ENCODE peak calls at places on chromosomes 2 and 18, in five cellular contexts. One of them, this sample, is unnamed.

GRCh38 chr2:230757476-230757875 is 44.8 kb downstream of the CAB39 start:
- DNase-seq in choroid plexus epithelial cell: peak; percentile 82
- DNase-seq in activated naive CD4-positive, alpha-beta T cell treated with anti-CD3 and anti-CD28 coated beads, Interleukin-2, amount 10 ng/mL, durations not matched to agents 7 days and 5 days: no peak
- DNase-seq in CD8-positive, alpha-beta T cell: no peak
- DNase-seq in NCI-H69: no peak
- DNase-seq in this sample: no peak

GRCh38 chr2:166088634-166089033 is 39.2 kb downstream of the SCN1A start:
- DNase-seq in choroid plexus epithelial cell: peak; percentile 97
- DNase-seq in activated naive CD4-positive, alpha-beta T cell treated with anti-CD3 and anti-CD28 coated beads, Interleukin-2, amount 10 ng/mL, durations not matched to agents 7 days and 5 days: no peak
- DNase-seq in CD8-positive, alpha-beta T cell: no peak
- DNase-seq in NCI-H69: no peak
- DNase-seq in this sample: no peak

GRCh38 chr18:44601447-44601846 is 79.2 kb upstream of the SETBP1 start:
- DNase-seq in choroid plexus epithelial cell: peak; percentile 72
- DNase-seq in activated naive CD4-positive, alpha-beta T cell treated with anti-CD3 and anti-CD28 coated beads, Interleukin-2, amount 10 ng/mL, durations not matched to agents 7 days and 5 days: no peak
- DNase-seq in CD8-positive, alpha-beta T cell: no peak
- DNase-seq in NCI-H69: peak; percentile 70
- DNase-seq in this sample: no peak

GRCh38 chr2:60819155-60819862 is 62.1 kb upstream of the REL start:
- DNase-seq in choroid plexus epithelial cell: no peak
- DNase-seq in activated naive CD4-positive, alpha-beta T cell treated with anti-CD3 and anti-CD28 coated beads, Interleukin-2, amount 10 ng/mL, durations not matched to agents 7 days and 5 days: peak; percentile 93
- DNase-seq in CD8-positive, alpha-beta T cell: peak; percentile 88
- DNase-seq in NCI-H69: no peak
- DNase-seq in this sample: no peak

GRCh38 chr2:222747526-222748160 is 76.2 kb downstream of the MOGAT1 start:
- DNase-seq in choroid plexus epithelial cell: no peak
- DNase-seq in activated naive CD4-positive, alpha-beta T cell treated with anti-CD3 and anti-CD28 coated beads, Interleukin-2, amount 10 ng/mL, durations not matched to agents 7 days and 5 days: no peak
- DNase-seq in CD8-positive, alpha-beta T cell: no peak
- DNase-seq in NCI-H69: no peak
- DNase-seq in this sample: no peak

GRCh38 chr18:77207540-77207939 is 42.1 kb upstream of the GALR1 start:
- DNase-seq in choroid plexus epithelial cell: peak; percentile 93
- DNase-seq in activated naive CD4-positive, alpha-beta T cell treated with anti-CD3 and anti-CD28 coated beads, Interleukin-2, amount 10 ng/mL, durations not matched to agents 7 days and 5 days: peak; percentile 54
- DNase-seq in CD8-positive, alpha-beta T cell: peak; percentile 69
- DNase-seq in NCI-H69: peak; percentile 66
- DNase-seq in this sample: no peak

GRCh38 chr2:107747964-107748583 is 78.6 kb upstream of the RGPD4 start:
- DNase-seq in choroid plexus epithelial cell: no peak
- DNase-seq in activated naive CD4-positive, alpha-beta T cell treated with anti-CD3 and anti-CD28 coated beads, Interleukin-2, amount 10 ng/mL, durations not matched to agents 7 days and 5 days: no peak
- DNase-seq in CD8-positive, alpha-beta T cell: no peak
- DNase-seq in NCI-H69: no peak
- DNase-seq in this sample: no peak

GRCh38 chr18:76657911-76658475 is 163.0 kb upstream of the ZNF516 start:
- DNase-seq in choroid plexus epithelial cell: no peak
- DNase-seq in activated naive CD4-positive, alpha-beta T cell treated with anti-CD3 and anti-CD28 coated beads, Interleukin-2, amount 10 ng/mL, durations not matched to agents 7 days and 5 days: no peak
- DNase-seq in CD8-positive, alpha-beta T cell: no peak
- DNase-seq in NCI-H69: no peak
- DNase-seq in this sample: no peak

GRCh38 chr18:42583197-42583776 is 532.2 kb downstream of the RIT2 start:
- DNase-seq in choroid plexus epithelial cell: no peak
- DNase-seq in activated naive CD4-positive, alpha-beta T cell treated with anti-CD3 and anti-CD28 coated beads, Interleukin-2, amount 10 ng/mL, durations not matched to agents 7 days and 5 days: no peak
- DNase-seq in CD8-positive, alpha-beta T cell: no peak
- DNase-seq in NCI-H69: peak; percentile 41
- DNase-seq in this sample: no peak

GRCh38 chr18:21740724-21741510 is at the start of gene MIB1:
- DNase-seq in choroid plexus epithelial cell: peak; percentile 52
- DNase-seq in activated naive CD4-positive, alpha-beta T cell treated with anti-CD3 and anti-CD28 coated beads, Interleukin-2, amount 10 ng/mL, durations not matched to agents 7 days and 5 days: no peak
- DNase-seq in CD8-positive, alpha-beta T cell: peak; percentile 100
- DNase-seq in NCI-H69: peak; percentile 100
- DNase-seq in this sample: peak; percentile 91

GRCh38 chr2:102967451-102967850 is 205.6 kb downstream of the TMEM182 start:
- DNase-seq in choroid plexus epithelial cell: no peak
- DNase-seq in activated naive CD4-positive, alpha-beta T cell treated with anti-CD3 and anti-CD28 coated beads, Interleukin-2, amount 10 ng/mL, durations not matched to agents 7 days and 5 days: no peak
- DNase-seq in CD8-positive, alpha-beta T cell: no peak
- DNase-seq in NCI-H69: no peak
- DNase-seq in this sample: no peak

GRCh38 chr2:7019191-7019590 is 102.0 kb downstream of the RNF144A start:
- DNase-seq in choroid plexus epithelial cell: no peak
- DNase-seq in activated naive CD4-positive, alpha-beta T cell treated with anti-CD3 and anti-CD28 coated beads, Interleukin-2, amount 10 ng/mL, durations not matched to agents 7 days and 5 days: no peak
- DNase-seq in CD8-positive, alpha-beta T cell: no peak
- DNase-seq in NCI-H69: no peak
- DNase-seq in this sample: no peak

GRCh38 chr18:33839452-33840225 is 261.6 kb downstream of the ASXL3 start:
- DNase-seq in choroid plexus epithelial cell: peak; percentile 77
- DNase-seq in activated naive CD4-positive, alpha-beta T cell treated with anti-CD3 and anti-CD28 coated beads, Interleukin-2, amount 10 ng/mL, durations not matched to agents 7 days and 5 days: no peak
- DNase-seq in CD8-positive, alpha-beta T cell: no peak
- DNase-seq in NCI-H69: peak; percentile 97
- DNase-seq in this sample: peak; percentile 60

GRCh38 chr2:37471994-37472393 is 127.6 kb downstream of the QPCT start:
- DNase-seq in choroid plexus epithelial cell: peak; percentile 82
- DNase-seq in activated naive CD4-positive, alpha-beta T cell treated with anti-CD3 and anti-CD28 coated beads, Interleukin-2, amount 10 ng/mL, durations not matched to agents 7 days and 5 days: no peak
- DNase-seq in CD8-positive, alpha-beta T cell: no peak
- DNase-seq in NCI-H69: no peak
- DNase-seq in this sample: no peak

GRCh38 chr2:80244905-80245584 is 59.5 kb downstream of the LRRTM1 start:
- DNase-seq in choroid plexus epithelial cell: no peak
- DNase-seq in activated naive CD4-positive, alpha-beta T cell treated with anti-CD3 and anti-CD28 coated beads, Interleukin-2, amount 10 ng/mL, durations not matched to agents 7 days and 5 days: no peak
- DNase-seq in CD8-positive, alpha-beta T cell: no peak
- DNase-seq in NCI-H69: peak; percentile 43
- DNase-seq in this sample: no peak

GRCh38 chr2:113979172-113980128 is 89.6 kb downstream of the ACTR3 start:
- DNase-seq in choroid plexus epithelial cell: no peak
- DNase-seq in activated naive CD4-positive, alpha-beta T cell treated with anti-CD3 and anti-CD28 coated beads, Interleukin-2, amount 10 ng/mL, durations not matched to agents 7 days and 5 days: peak; percentile 73
- DNase-seq in CD8-positive, alpha-beta T cell: peak; percentile 56
- DNase-seq in NCI-H69: no peak
- DNase-seq in this sample: no peak

GRCh38 chr2:118530976-118531375 is 316.5 kb downstream of the EN1 start:
- DNase-seq in choroid plexus epithelial cell: no peak
- DNase-seq in activated naive CD4-positive, alpha-beta T cell treated with anti-CD3 and anti-CD28 coated beads, Interleukin-2, amount 10 ng/mL, durations not matched to agents 7 days and 5 days: no peak
- DNase-seq in CD8-positive, alpha-beta T cell: no peak
- DNase-seq in NCI-H69: peak; percentile 5
- DNase-seq in this sample: no peak

GRCh38 chr2:241811952-241812729 is 3.1 kb downstream of the NEU4 start:
- DNase-seq in choroid plexus epithelial cell: no peak
- DNase-seq in activated naive CD4-positive, alpha-beta T cell treated with anti-CD3 and anti-CD28 coated beads, Interleukin-2, amount 10 ng/mL, durations not matched to agents 7 days and 5 days: no peak
- DNase-seq in CD8-positive, alpha-beta T cell: no peak
- DNase-seq in NCI-H69: no peak
- DNase-seq in this sample: peak; percentile 22

GRCh38 chr18:62432176-62432575 is 90.6 kb upstream of the ZCCHC2 start:
- DNase-seq in choroid plexus epithelial cell: no peak
- DNase-seq in activated naive CD4-positive, alpha-beta T cell treated with anti-CD3 and anti-CD28 coated beads, Interleukin-2, amount 10 ng/mL, durations not matched to agents 7 days and 5 days: no peak
- DNase-seq in CD8-positive, alpha-beta T cell: no peak
- DNase-seq in NCI-H69: no peak
- DNase-seq in this sample: no peak

GRCh38 chr2:127672341-127673303 is 2.7 kb downstream of the LIMS2 start:
- DNase-seq in choroid plexus epithelial cell: no peak
- DNase-seq in activated naive CD4-positive, alpha-beta T cell treated with anti-CD3 and anti-CD28 coated beads, Interleukin-2, amount 10 ng/mL, durations not matched to agents 7 days and 5 days: no peak
- DNase-seq in CD8-positive, alpha-beta T cell: peak; percentile 37
- DNase-seq in NCI-H69: no peak
- DNase-seq in this sample: peak; percentile 12

GRCh38 chr18:12307871-12308385 is at the start of gene TUBB6:
- DNase-seq in choroid plexus epithelial cell: peak; percentile 73
- DNase-seq in activated naive CD4-positive, alpha-beta T cell treated with anti-CD3 and anti-CD28 coated beads, Interleukin-2, amount 10 ng/mL, durations not matched to agents 7 days and 5 days: peak; percentile 34
- DNase-seq in CD8-positive, alpha-beta T cell: no peak
- DNase-seq in NCI-H69: peak; percentile 64
- DNase-seq in this sample: peak; percentile 99

GRCh38 chr2:25572638-25573037 is 100.7 kb downstream of the DTNB start:
- DNase-seq in choroid plexus epithelial cell: no peak
- DNase-seq in activated naive CD4-positive, alpha-beta T cell treated with anti-CD3 and anti-CD28 coated beads, Interleukin-2, amount 10 ng/mL, durations not matched to agents 7 days and 5 days: no peak
- DNase-seq in CD8-positive, alpha-beta T cell: no peak
- DNase-seq in NCI-H69: no peak
- DNase-seq in this sample: no peak

GRCh38 chr2:61356958-61357350 is 113.9 kb downstream of the USP34 start:
- DNase-seq in choroid plexus epithelial cell: peak; percentile 85
- DNase-seq in activated naive CD4-positive, alpha-beta T cell treated with anti-CD3 and anti-CD28 coated beads, Interleukin-2, amount 10 ng/mL, durations not matched to agents 7 days and 5 days: no peak
- DNase-seq in CD8-positive, alpha-beta T cell: no peak
- DNase-seq in NCI-H69: no peak
- DNase-seq in this sample: no peak

GRCh38 chr2:13581471-13581870 is 864.7 kb downstream of the TRIB2 start:
- DNase-seq in choroid plexus epithelial cell: peak; percentile 5
- DNase-seq in activated naive CD4-positive, alpha-beta T cell treated with anti-CD3 and anti-CD28 coated beads, Interleukin-2, amount 10 ng/mL, durations not matched to agents 7 days and 5 days: no peak
- DNase-seq in CD8-positive, alpha-beta T cell: no peak
- DNase-seq in NCI-H69: peak; percentile 3
- DNase-seq in this sample: no peak

GRCh38 chr2:1586946-1587840 is 157.1 kb downstream of the PXDN start:
- DNase-seq in choroid plexus epithelial cell: no peak
- DNase-seq in activated naive CD4-positive, alpha-beta T cell treated with anti-CD3 and anti-CD28 coated beads, Interleukin-2, amount 10 ng/mL, durations not matched to agents 7 days and 5 days: no peak
- DNase-seq in CD8-positive, alpha-beta T cell: no peak
- DNase-seq in NCI-H69: no peak
- DNase-seq in this sample: no peak

GRCh38 chr2:120382541-120383144 is 36.7 kb downstream of the INHBB start:
- DNase-seq in choroid plexus epithelial cell: no peak
- DNase-seq in activated naive CD4-positive, alpha-beta T cell treated with anti-CD3 and anti-CD28 coated beads, Interleukin-2, amount 10 ng/mL, durations not matched to agents 7 days and 5 days: no peak
- DNase-seq in CD8-positive, alpha-beta T cell: no peak
- DNase-seq in NCI-H69: no peak
- DNase-seq in this sample: no peak

GRCh38 chr2:216012133-216012829 is 1.1 kb downstream of the MREG start:
- DNase-seq in choroid plexus epithelial cell: no peak
- DNase-seq in activated naive CD4-positive, alpha-beta T cell treated with anti-CD3 and anti-CD28 coated beads, Interleukin-2, amount 10 ng/mL, durations not matched to agents 7 days and 5 days: no peak
- DNase-seq in CD8-positive, alpha-beta T cell: no peak
- DNase-seq in NCI-H69: peak; percentile 45
- DNase-seq in this sample: no peak

GRCh38 chr2:10787176-10787968 is 25.2 kb downstream of the PDIA6 start:
- DNase-seq in choroid plexus epithelial cell: peak; percentile 27
- DNase-seq in activated naive CD4-positive, alpha-beta T cell treated with anti-CD3 and anti-CD28 coated beads, Interleukin-2, amount 10 ng/mL, durations not matched to agents 7 days and 5 days: peak; percentile 52
- DNase-seq in CD8-positive, alpha-beta T cell: no peak
- DNase-seq in NCI-H69: peak; percentile 1
- DNase-seq in this sample: peak; percentile 35

GRCh38 chr2:114496959-114497358 is 54.5 kb downstream of the DPP10 start:
- DNase-seq in choroid plexus epithelial cell: no peak
- DNase-seq in activated naive CD4-positive, alpha-beta T cell treated with anti-CD3 and anti-CD28 coated beads, Interleukin-2, amount 10 ng/mL, durations not matched to agents 7 days and 5 days: no peak
- DNase-seq in CD8-positive, alpha-beta T cell: no peak
- DNase-seq in NCI-H69: no peak
- DNase-seq in this sample: no peak

GRCh38 chr2:120809151-120809550 is 73.5 kb downstream of the GLI2 start:
- DNase-seq in choroid plexus epithelial cell: no peak
- DNase-seq in activated naive CD4-positive, alpha-beta T cell treated with anti-CD3 and anti-CD28 coated beads, Interleukin-2, amount 10 ng/mL, durations not matched to agents 7 days and 5 days: no peak
- DNase-seq in CD8-positive, alpha-beta T cell: no peak
- DNase-seq in NCI-H69: no peak
- DNase-seq in this sample: no peak

GRCh38 chr2:62475172-62476011 is 30.6 kb downstream of the TMEM17 start:
- DNase-seq in choroid plexus epithelial cell: no peak
- DNase-seq in activated naive CD4-positive, alpha-beta T cell treated with anti-CD3 and anti-CD28 coated beads, Interleukin-2, amount 10 ng/mL, durations not matched to agents 7 days and 5 days: no peak
- DNase-seq in CD8-positive, alpha-beta T cell: no peak
- DNase-seq in NCI-H69: peak; percentile 15
- DNase-seq in this sample: no peak

GRCh38 chr2:172829229-172829628 is 93.6 kb downstream of the RAPGEF4 start:
- DNase-seq in choroid plexus epithelial cell: peak; percentile 84
- DNase-seq in activated naive CD4-positive, alpha-beta T cell treated with anti-CD3 and anti-CD28 coated beads, Interleukin-2, amount 10 ng/mL, durations not matched to agents 7 days and 5 days: no peak
- DNase-seq in CD8-positive, alpha-beta T cell: no peak
- DNase-seq in NCI-H69: no peak
- DNase-seq in this sample: no peak

GRCh38 chr2:238875161-238875530 is 27.3 kb downstream of the TWIST2 start:
- DNase-seq in choroid plexus epithelial cell: peak; percentile 75
- DNase-seq in activated naive CD4-positive, alpha-beta T cell treated with anti-CD3 and anti-CD28 coated beads, Interleukin-2, amount 10 ng/mL, durations not matched to agents 7 days and 5 days: no peak
- DNase-seq in CD8-positive, alpha-beta T cell: no peak
- DNase-seq in NCI-H69: no peak
- DNase-seq in this sample: no peak

This sample was measured in D341Med.